ENCODE peak calls at places on chromosome 3, in seven cellular contexts. One of them, this sample, is unnamed.

GRCh38 chr3:120049881-120050539 is 44.2 kb downstream of the GSK3B start:
- DNase-seq in astrocyte of the spinal cord: no peak
- DNase-seq in GM10248: no peak
- DNase-seq in endodermal cell: no peak
- DNase-seq in tibial artery: no peak
- DNase-seq in upper lobe of right lung: no peak
- DNase-seq in neural progenitor cell: no peak
- DNase-seq in this sample: no peak

GRCh38 chr3:81749285-81749684 is 12.2 kb downstream of the GBE1 start:
- DNase-seq in astrocyte of the spinal cord: no peak
- DNase-seq in GM10248: no peak
- DNase-seq in endodermal cell: no peak
- DNase-seq in tibial artery: no peak
- DNase-seq in upper lobe of right lung: no peak
- DNase-seq in neural progenitor cell: no peak
- DNase-seq in this sample: no peak

GRCh38 chr3:8371085-8371551 is 130.5 kb upstream of the LMCD1 start:
- DNase-seq in astrocyte of the spinal cord: peak; percentile 80
- DNase-seq in GM10248: no peak
- DNase-seq in endodermal cell: no peak
- DNase-seq in tibial artery: no peak
- DNase-seq in upper lobe of right lung: no peak
- DNase-seq in neural progenitor cell: no peak
- DNase-seq in this sample: no peak

GRCh38 chr3:184015381-184016019 is 2.2 kb downstream of the ABCC5 start:
- DNase-seq in astrocyte of the spinal cord: no peak
- DNase-seq in GM10248: no peak
- DNase-seq in endodermal cell: no peak
- DNase-seq in tibial artery: no peak
- DNase-seq in upper lobe of right lung: no peak
- DNase-seq in neural progenitor cell: no peak
- DNase-seq in this sample: no peak

GRCh38 chr3:120506076-120506827 is 55.5 kb upstream of the FSTL1 start:
- DNase-seq in astrocyte of the spinal cord: peak; percentile 60
- DNase-seq in GM10248: no peak
- DNase-seq in endodermal cell: no peak
- DNase-seq in tibial artery: no peak
- DNase-seq in upper lobe of right lung: no peak
- DNase-seq in neural progenitor cell: no peak
- DNase-seq in this sample: no peak

GRCh38 chr3:107077391-107077790 is 299.8 kb upstream of the CCDC54 start:
- DNase-seq in astrocyte of the spinal cord: peak; percentile 6
- DNase-seq in GM10248: no peak
- DNase-seq in endodermal cell: no peak
- DNase-seq in tibial artery: no peak
- DNase-seq in upper lobe of right lung: no peak
- DNase-seq in neural progenitor cell: no peak
- DNase-seq in this sample: no peak

GRCh38 chr3:173371848-173372487 is 25.6 kb upstream of the NLGN1 start:
- DNase-seq in astrocyte of the spinal cord: peak; percentile 39
- DNase-seq in GM10248: no peak
- DNase-seq in endodermal cell: peak; percentile 71
- DNase-seq in tibial artery: no peak
- DNase-seq in upper lobe of right lung: no peak
- DNase-seq in neural progenitor cell: peak; percentile 33
- DNase-seq in this sample: no peak

GRCh38 chr3:169389925-169390253 is 273.6 kb downstream of the MECOM start:
- DNase-seq in astrocyte of the spinal cord: no peak
- DNase-seq in GM10248: no peak
- DNase-seq in endodermal cell: no peak
- DNase-seq in tibial artery: no peak
- DNase-seq in upper lobe of right lung: no peak
- DNase-seq in neural progenitor cell: no peak
- DNase-seq in this sample: no peak

GRCh38 chr3:98746882-98747281 is 16.3 kb upstream of the ST3GAL6 start:
- DNase-seq in astrocyte of the spinal cord: peak; percentile 19
- DNase-seq in GM10248: no peak
- DNase-seq in endodermal cell: no peak
- DNase-seq in tibial artery: no peak
- DNase-seq in upper lobe of right lung: no peak
- DNase-seq in neural progenitor cell: peak; percentile 8
- DNase-seq in this sample: no peak

GRCh38 chr3:51703776-51704510 is 2.9 kb upstream of the GRM2 start:
- DNase-seq in astrocyte of the spinal cord: no peak
- DNase-seq in GM10248: no peak
- DNase-seq in endodermal cell: no peak
- DNase-seq in tibial artery: peak; percentile 57
- DNase-seq in upper lobe of right lung: peak; percentile 40
- DNase-seq in neural progenitor cell: peak; percentile 32
- DNase-seq in this sample: no peak

GRCh38 chr3:70550723-70551319 is 238.4 kb upstream of the MDFIC2 start:
- DNase-seq in astrocyte of the spinal cord: peak; percentile 68
- DNase-seq in GM10248: peak; percentile 6
- DNase-seq in endodermal cell: peak; percentile 83
- DNase-seq in tibial artery: peak; percentile 80
- DNase-seq in upper lobe of right lung: peak; percentile 82
- DNase-seq in neural progenitor cell: peak; percentile 60
- DNase-seq in this sample: peak; percentile 8

GRCh38 chr3:77025476-77025875 is 14.4 kb upstream of the ROBO2 start:
- DNase-seq in astrocyte of the spinal cord: no peak
- DNase-seq in GM10248: no peak
- DNase-seq in endodermal cell: no peak
- DNase-seq in tibial artery: no peak
- DNase-seq in upper lobe of right lung: no peak
- DNase-seq in neural progenitor cell: peak; percentile 39
- DNase-seq in this sample: no peak

GRCh38 chr3:24591661-24592555 is 97.3 kb upstream of the THRB start:
- DNase-seq in astrocyte of the spinal cord: no peak
- DNase-seq in GM10248: no peak
- DNase-seq in endodermal cell: no peak
- DNase-seq in tibial artery: no peak
- DNase-seq in upper lobe of right lung: no peak
- DNase-seq in neural progenitor cell: no peak
- DNase-seq in this sample: no peak

GRCh38 chr3:32620911-32621310 is 50.3 kb upstream of the DYNC1LI1 start:
- DNase-seq in astrocyte of the spinal cord: no peak
- DNase-seq in GM10248: no peak
- DNase-seq in endodermal cell: no peak
- DNase-seq in tibial artery: no peak
- DNase-seq in upper lobe of right lung: no peak
- DNase-seq in neural progenitor cell: no peak
- DNase-seq in this sample: no peak

GRCh38 chr3:47378869-47379268 is 2.0 kb upstream of the PTPN23 start:
- DNase-seq in astrocyte of the spinal cord: no peak
- DNase-seq in GM10248: no peak
- DNase-seq in endodermal cell: no peak
- DNase-seq in tibial artery: no peak
- DNase-seq in upper lobe of right lung: no peak
- DNase-seq in neural progenitor cell: no peak
- DNase-seq in this sample: no peak

GRCh38 chr3:5330152-5330810 is 142.8 kb downstream of the EDEM1 start:
- DNase-seq in astrocyte of the spinal cord: peak; percentile 81
- DNase-seq in GM10248: no peak
- DNase-seq in endodermal cell: no peak
- DNase-seq in tibial artery: no peak
- DNase-seq in upper lobe of right lung: no peak
- DNase-seq in neural progenitor cell: no peak
- DNase-seq in this sample: no peak

GRCh38 chr3:185215873-185216586 is 37.8 kb downstream of the EHHADH start:
- DNase-seq in astrocyte of the spinal cord: peak; percentile 60
- DNase-seq in GM10248: peak; percentile 26
- DNase-seq in endodermal cell: no peak
- DNase-seq in tibial artery: no peak
- DNase-seq in upper lobe of right lung: no peak
- DNase-seq in neural progenitor cell: no peak
- DNase-seq in this sample: no peak

GRCh38 chr3:160720123-160720746 is 35.8 kb upstream of the PPM1L start:
- DNase-seq in astrocyte of the spinal cord: no peak
- DNase-seq in GM10248: peak; percentile 15
- DNase-seq in endodermal cell: peak; percentile 65
- DNase-seq in tibial artery: no peak
- DNase-seq in upper lobe of right lung: no peak
- DNase-seq in neural progenitor cell: peak; percentile 24
- DNase-seq in this sample: no peak

GRCh38 chr3:17179381-17180205 is 294.8 kb downstream of the PLCL2 start:
- DNase-seq in astrocyte of the spinal cord: peak; percentile 39
- DNase-seq in GM10248: peak; percentile 54
- DNase-seq in endodermal cell: no peak
- DNase-seq in tibial artery: no peak
- DNase-seq in upper lobe of right lung: no peak
- DNase-seq in neural progenitor cell: no peak
- DNase-seq in this sample: no peak

GRCh38 chr3:127749787-127750225 is 72.5 kb downstream of the MGLL start:
- DNase-seq in astrocyte of the spinal cord: no peak
- DNase-seq in GM10248: no peak
- DNase-seq in endodermal cell: no peak
- DNase-seq in tibial artery: no peak
- DNase-seq in upper lobe of right lung: no peak
- DNase-seq in neural progenitor cell: no peak
- DNase-seq in this sample: no peak

GRCh38 chr3:179297971-179298725 is 24.7 kb upstream of the ZNF639 start:
- DNase-seq in astrocyte of the spinal cord: peak; percentile 20
- DNase-seq in GM10248: no peak
- DNase-seq in endodermal cell: no peak
- DNase-seq in tibial artery: no peak
- DNase-seq in upper lobe of right lung: no peak
- DNase-seq in neural progenitor cell: no peak
- DNase-seq in this sample: no peak

GRCh38 chr3:98657429-98657828 is 64.0 kb upstream of the CPOX start:
- DNase-seq in astrocyte of the spinal cord: no peak
- DNase-seq in GM10248: peak; percentile 71
- DNase-seq in endodermal cell: peak; percentile 88
- DNase-seq in tibial artery: no peak
- DNase-seq in upper lobe of right lung: peak; percentile 89
- DNase-seq in neural progenitor cell: peak; percentile 62
- DNase-seq in this sample: no peak

GRCh38 chr3:101928890-101929289 is 79.6 kb downstream of the NFKBIZ start:
- DNase-seq in astrocyte of the spinal cord: peak; percentile 67
- DNase-seq in GM10248: no peak
- DNase-seq in endodermal cell: no peak
- DNase-seq in tibial artery: no peak
- DNase-seq in upper lobe of right lung: no peak
- DNase-seq in neural progenitor cell: no peak
- DNase-seq in this sample: no peak

GRCh38 chr3:38726751-38727150 is 77.3 kb upstream of the SCN5A start:
- DNase-seq in astrocyte of the spinal cord: no peak
- DNase-seq in GM10248: no peak
- DNase-seq in endodermal cell: no peak
- DNase-seq in tibial artery: no peak
- DNase-seq in upper lobe of right lung: no peak
- DNase-seq in neural progenitor cell: no peak
- DNase-seq in this sample: no peak

DNA sequence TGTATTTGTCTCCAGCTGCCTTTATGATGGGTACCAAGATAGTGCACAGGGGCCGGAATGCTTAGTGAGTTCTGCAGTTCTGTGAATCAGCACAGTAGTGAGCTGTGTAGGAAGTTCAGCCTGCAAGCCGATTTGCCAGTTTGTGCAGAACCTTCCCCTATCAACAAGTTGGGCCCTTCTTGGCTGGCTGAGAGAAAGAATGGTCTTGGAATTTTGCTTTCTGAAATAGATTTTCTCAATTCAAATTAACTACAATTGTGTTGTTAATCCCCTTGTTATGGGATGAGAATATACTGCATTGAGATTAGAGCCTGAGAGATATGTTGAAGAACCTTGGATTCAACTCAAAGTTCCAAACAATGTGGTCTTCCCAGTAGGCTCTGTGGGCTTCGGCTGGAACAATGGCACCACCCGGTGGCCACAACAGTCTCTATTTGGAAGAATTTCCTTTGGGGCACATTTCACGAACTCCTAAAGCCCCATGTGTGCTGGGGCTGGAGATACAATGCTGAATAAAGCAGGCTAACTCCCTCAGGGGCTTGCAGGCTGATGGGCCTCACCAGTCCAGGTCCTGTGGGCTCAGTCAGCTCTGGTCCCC is 59.1 kb downstream of the TRIM42 start:
- DNase-seq in astrocyte of the spinal cord: peak; percentile 55
- DNase-seq in GM10248: peak; percentile 34
- DNase-seq in endodermal cell: peak; percentile 90
- DNase-seq in tibial artery: no peak
- DNase-seq in upper lobe of right lung: no peak
- DNase-seq in neural progenitor cell: peak; percentile 69
- DNase-seq in this sample: no peak
- TF ChIP-seq CTCF in astrocyte of the spinal cord: peak; percentile 53
- TF ChIP-seq CTCF in GM10248: peak; percentile 48
- TF ChIP-seq CTCF in endodermal cell: peak; percentile 88
- TF ChIP-seq CTCF in tibial artery: no peak
- TF ChIP-seq CTCF in upper lobe of right lung: peak; percentile 49
- TF ChIP-seq CTCF in neural progenitor cell: peak; percentile 65
- TF ChIP-seq CTCF in this sample: peak; percentile 39

GRCh38 chr3:187593347-187593850 is 76.8 kb downstream of the SST start:
- DNase-seq in astrocyte of the spinal cord: no peak
- DNase-seq in GM10248: no peak
- DNase-seq in endodermal cell: no peak
- DNase-seq in tibial artery: no peak
- DNase-seq in upper lobe of right lung: no peak
- DNase-seq in neural progenitor cell: no peak
- DNase-seq in this sample: no peak

GRCh38 chr3:187591051-187591450 is 79.1 kb downstream of the SST start:
- DNase-seq in astrocyte of the spinal cord: no peak
- DNase-seq in GM10248: no peak
- DNase-seq in endodermal cell: no peak
- DNase-seq in tibial artery: no peak
- DNase-seq in upper lobe of right lung: no peak
- DNase-seq in neural progenitor cell: peak; percentile 31
- DNase-seq in this sample: no peak

GRCh38 chr3:187594272-187594671 is 75.9 kb downstream of the SST start:
- DNase-seq in astrocyte of the spinal cord: no peak
- DNase-seq in GM10248: no peak
- DNase-seq in endodermal cell: peak; percentile 67
- DNase-seq in tibial artery: no peak
- DNase-seq in upper lobe of right lung: no peak
- DNase-seq in neural progenitor cell: peak; percentile 25
- DNase-seq in this sample: no peak
- TF ChIP-seq CTCF in astrocyte of the spinal cord: no peak
- TF ChIP-seq CTCF in GM10248: no peak
- TF ChIP-seq CTCF in endodermal cell: peak; percentile 62
- TF ChIP-seq CTCF in tibial artery: no peak
- TF ChIP-seq CTCF in upper lobe of right lung: no peak
- TF ChIP-seq CTCF in neural progenitor cell: peak; percentile 8
- TF ChIP-seq CTCF in this sample: no peak

DNA sequence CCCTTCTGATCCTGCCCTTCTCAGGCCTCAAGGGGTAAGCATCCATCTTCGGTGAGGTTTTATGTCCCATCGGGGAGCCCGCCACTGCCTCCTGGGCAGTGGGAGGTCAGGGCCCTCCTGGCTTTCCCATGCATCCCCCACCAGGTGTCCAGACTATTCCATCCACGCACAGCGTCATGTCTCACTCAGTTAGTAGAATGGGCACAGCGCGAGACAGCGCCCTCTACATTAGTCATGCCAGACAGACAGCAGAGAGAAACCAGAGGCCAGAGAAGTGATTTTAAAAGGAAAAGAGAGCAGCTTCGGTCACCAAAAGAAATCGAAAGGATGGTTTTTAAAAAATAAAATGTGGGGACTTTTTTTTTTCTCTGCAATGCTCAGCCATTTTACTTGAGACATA is 49.8 kb downstream of the ZDHHC3 start:
- DNase-seq in astrocyte of the spinal cord: no peak
- DNase-seq in GM10248: no peak
- DNase-seq in endodermal cell: peak; percentile 58
- DNase-seq in tibial artery: no peak
- DNase-seq in upper lobe of right lung: no peak
- DNase-seq in neural progenitor cell: peak; percentile 28
- DNase-seq in this sample: no peak
- TF ChIP-seq CTCF in astrocyte of the spinal cord: no peak
- TF ChIP-seq CTCF in GM10248: no peak
- TF ChIP-seq CTCF in endodermal cell: peak; percentile 52
- TF ChIP-seq CTCF in tibial artery: no peak
- TF ChIP-seq CTCF in upper lobe of right lung: no peak
- TF ChIP-seq CTCF in neural progenitor cell: peak; percentile 46
- TF ChIP-seq CTCF in this sample: no peak

GRCh38 chr3:30779686-30780287 is 114.7 kb downstream of the GADL1 start:
- DNase-seq in astrocyte of the spinal cord: no peak
- DNase-seq in GM10248: peak; percentile 14
- DNase-seq in endodermal cell: peak; percentile 75
- DNase-seq in tibial artery: no peak
- DNase-seq in upper lobe of right lung: no peak
- DNase-seq in neural progenitor cell: peak; percentile 49
- DNase-seq in this sample: no peak
- TF ChIP-seq CTCF in astrocyte of the spinal cord: peak; percentile 34
- TF ChIP-seq CTCF in GM10248: peak; percentile 23
- TF ChIP-seq CTCF in endodermal cell: peak; percentile 80
- TF ChIP-seq CTCF in tibial artery: peak; percentile 32
- TF ChIP-seq CTCF in upper lobe of right lung: peak; percentile 53
- TF ChIP-seq CTCF in neural progenitor cell: peak; percentile 57
- TF ChIP-seq CTCF in this sample: peak; percentile 51